ENCODE peak calls at places on chromosome 4, in four cellular contexts. One of them, this sample, is unnamed.

GRCh38 chr4:26065833-26066232 is 151.8 kb downstream of the SMIM20 start:
- DNase-seq in M059J: peak
- DNase-seq in HEK293T: no peak
- DNase-seq in NCI-H2081: no peak
- DNase-seq in this sample: no peak

GRCh38 chr4:2352171-2352570 is 66.3 kb downstream of the ZFYVE28 start:
- DNase-seq in M059J: no peak
- DNase-seq in NCI-H2081: no peak
- DNase-seq in HEK293T: no peak
- DNase-seq in this sample: no peak

GRCh38 chr4:25236971-25237370 is 3.1 kb downstream of the PI4K2B start:
- DNase-seq in NCI-H2081: no peak
- DNase-seq in M059J: no peak
- DNase-seq in HEK293T: no peak
- DNase-seq in this sample: no peak

GRCh38 chr4:15676899-15677298 is 4.7 kb upstream of the FAM200B start:
- DNase-seq in HEK293T: no peak
- DNase-seq in NCI-H2081: no peak
- DNase-seq in M059J: no peak
- DNase-seq in this sample: no peak

GRCh38 chr4:153643406-153644016 is 40.6 kb upstream of the TLR2 start:
- DNase-seq in HEK293T: peak
- DNase-seq in NCI-H2081: peak
- DNase-seq in M059J: peak
- DNase-seq in this sample: peak

GRCh38 chr4:147078362-147078761 is 132.7 kb upstream of the TTC29 start:
- DNase-seq in HEK293T: no peak
- DNase-seq in M059J: no peak
- DNase-seq in NCI-H2081: no peak
- DNase-seq in this sample: no peak

GRCh38 chr4:96183630-96184029 is 343.7 kb downstream of the PDHA2 start:
- DNase-seq in HEK293T: no peak
- DNase-seq in M059J: no peak
- DNase-seq in NCI-H2081: peak
- DNase-seq in this sample: peak

GRCh38 chr4:89119836-89120235 is 8.5 kb downstream of the TIGD2 start:
- DNase-seq in NCI-H2081: no peak
- DNase-seq in HEK293T: no peak
- DNase-seq in M059J: peak
- DNase-seq in this sample: no peak

GRCh38 chr4:185004562-185005208 is 13.6 kb upstream of the HELT start:
- DNase-seq in NCI-H2081: peak
- DNase-seq in HEK293T: no peak
- DNase-seq in M059J: peak
- DNase-seq in this sample: peak

GRCh38 chr4:145828802-145829485 is 109.7 kb downstream of the ZNF827 start:
- DNase-seq in M059J: no peak
- DNase-seq in NCI-H2081: no peak
- DNase-seq in HEK293T: no peak
- DNase-seq in this sample: no peak

GRCh38 chr4:151990201-151990600 is 229.4 kb upstream of the GATB start:
- DNase-seq in M059J: peak
- DNase-seq in HEK293T: no peak
- DNase-seq in NCI-H2081: no peak
- DNase-seq in this sample: no peak

GRCh38 chr4:7759635-7760034 is 180.0 kb downstream of the AFAP1 start:
- DNase-seq in NCI-H2081: no peak
- DNase-seq in M059J: no peak
- DNase-seq in HEK293T: no peak
- DNase-seq in this sample: no peak

GRCh38 chr4:65021737-65022136 is 612.5 kb upstream of the TECRL start:
- DNase-seq in NCI-H2081: no peak
- DNase-seq in HEK293T: no peak
- DNase-seq in M059J: peak
- DNase-seq in this sample: no peak

GRCh38 chr4:106809083-106809482 is 227.0 kb downstream of the DKK2 start:
- DNase-seq in NCI-H2081: peak
- DNase-seq in HEK293T: peak
- DNase-seq in M059J: peak
- DNase-seq in this sample: no peak

GRCh38 chr4:3679851-3680311 is 86.3 kb upstream of the ADRA2C start:
- DNase-seq in M059J: no peak
- DNase-seq in NCI-H2081: no peak
- DNase-seq in HEK293T: no peak
- DNase-seq in this sample: peak

This sample was measured in NCI-H345.